ENCODE peak calls at places on chromosome 1, in eight cellular contexts. D is AG04449, J is tibial nerve, Q is thoracic aorta, T is fibroblast of lung, S is epithelial cell of esophagus, G is ovary, W is fibroblast of villous mesenchyme. E is an unnamed sample.
A peak's percentile ranks its signal among the peaks of the same experiment; 100 is the strongest.

GRCh38 chr1:241336335-241336734 is 20.7 kb downstream of the RGS7 start:
- DNase-seq in D (peak; percentile 3), G (no peak), W (peak; percentile 37), T (peak; percentile 3), Q (no peak), J (no peak), S (peak; percentile 3), E (peak; percentile 42)

GRCh38 chr1:10598088-10598712 is 123.5 kb downstream of the PEX14 start:
- DNase-seq in J (no peak), Q (no peak), D (no peak), S (peak; percentile 18), G (no peak), W (no peak), T (no peak), E (no peak)

GRCh38 chr1:153357853-153358690 is at the start of gene S100A9:
- DNase-seq in S (no peak), D (no peak), Q (no peak), G (no peak), T (no peak), J (no peak), W (no peak), E (no peak)

GRCh38 chr1:118963456-118964430 is 24.4 kb downstream of the TBX15 start:
- DNase-seq in S (peak; percentile 37), D (peak; percentile 91), W (peak; percentile 49), G (no peak), T (peak; percentile 30), Q (no peak), J (peak; percentile 71), E (peak; percentile 90)

GRCh38 chr1:211781260-211781659 is 49.3 kb downstream of the LPGAT1 start:
- DNase-seq in D (no peak), W (no peak), T (no peak), J (no peak), G (no peak), Q (no peak), S (no peak), E (no peak)

GRCh38 chr1:147749792-147750191 is 10.6 kb downstream of the GJA5 start:
- DNase-seq in G (no peak), T (no peak), Q (no peak), S (no peak), W (no peak), J (no peak), D (no peak), E (no peak)

GRCh38 chr1:153552335-153552734 is 3.3 kb upstream of the S100A3 start:
- DNase-seq in S (peak; percentile 39), J (no peak), W (no peak), D (no peak), T (no peak), Q (no peak), G (no peak), E (no peak)

GRCh38 chr1:66984491-66984890 is 59.7 kb downstream of the MIER1 start:
- DNase-seq in G (no peak), D (no peak), W (no peak), Q (no peak), J (no peak), S (no peak), T (no peak), E (no peak)

GRCh38 chr1:166603296-166603695 is 236.0 kb upstream of the POGK start:
- DNase-seq in T (no peak), S (peak; percentile 84), J (no peak), Q (no peak), W (no peak), G (no peak), D (no peak), E (no peak)

GRCh38 chr1:104182251-104182650 is 432.6 kb downstream of the AMY1C start:
- DNase-seq in G (no peak), S (no peak), W (no peak), J (no peak), D (no peak), Q (no peak), T (no peak), E (no peak)

GRCh38 chr1:231508497-231508896 is 20.0 kb upstream of the TSNAX start:
- DNase-seq in Q (no peak), S (no peak), J (no peak), W (peak; percentile 44), D (no peak), G (no peak), T (no peak), E (no peak)

GRCh38 chr1:43529206-43529731 is 1.4 kb upstream of the PTPRF start:
- DNase-seq in Q (peak; percentile 54), J (peak; percentile 91), S (peak; percentile 88), G (peak; percentile 80), T (peak; percentile 77), W (peak; percentile 88), D (peak; percentile 53), E (peak; percentile 85)

GRCh38 chr1:56080123-56080522 is 499.2 kb downstream of the PLPP3 start:
- DNase-seq in W (no peak), T (no peak), J (no peak), Q (no peak), S (peak; percentile 43), D (no peak), G (no peak), E (no peak)

GRCh38 chr1:81230983-81231728 is 569.6 kb upstream of the ADGRL2 start:
- DNase-seq in G (no peak), J (no peak), S (no peak), Q (no peak), D (no peak), W (no peak), T (no peak), E (no peak)

GRCh38 chr1:184972281-184973055 is 1.8 kb downstream of the NIBAN1 start:
- DNase-seq in G (no peak), Q (no peak), W (peak; percentile 45), J (no peak), S (peak; percentile 60), D (no peak), T (peak; percentile 64), E (peak; percentile 58)

GRCh38 chr1:1068077-1068373 is 6.1 kb downstream of the RNF223 start:
- DNase-seq in W (no peak), S (no peak), D (no peak), G (no peak), J (no peak), T (no peak), Q (no peak), E (no peak)

GRCh38 chr1:38730511-38731397 is 128.8 kb downstream of the RRAGC start:
- DNase-seq in W (peak; percentile 69), Q (no peak), J (no peak), D (no peak), T (peak; percentile 53), S (peak; percentile 97), G (no peak), E (no peak)

DNA sequence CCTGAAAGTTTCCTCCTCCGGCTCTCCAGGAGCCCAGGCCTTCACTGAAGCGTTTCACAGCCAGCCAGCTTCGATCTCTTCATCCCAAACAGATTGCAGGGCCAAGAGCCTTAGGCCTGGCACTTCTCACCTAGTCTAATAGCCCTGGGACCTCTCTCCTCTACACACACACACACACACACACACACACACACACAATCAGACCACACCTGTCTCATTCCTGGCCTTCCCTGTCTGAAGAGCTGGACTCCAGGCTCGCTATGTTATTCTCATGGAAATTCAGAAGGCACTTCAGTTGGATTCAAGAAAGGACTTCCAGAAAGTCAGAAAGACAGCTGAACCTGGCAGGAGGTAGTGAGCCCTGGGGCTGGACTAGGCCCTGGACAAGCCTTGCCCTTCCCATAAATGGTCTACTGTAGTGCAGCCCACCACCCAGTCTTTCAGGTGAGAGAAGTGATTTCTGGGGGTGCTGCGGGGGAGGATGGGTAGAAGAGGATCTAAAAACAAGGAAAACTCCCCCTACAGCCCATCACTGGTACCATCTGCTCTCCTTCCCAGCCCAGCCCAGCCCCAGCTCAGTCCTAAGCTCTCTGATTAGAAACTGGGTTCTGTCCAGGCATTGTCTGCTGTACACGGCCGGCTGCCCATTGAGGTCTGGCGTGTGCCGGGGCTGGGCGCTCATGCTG is 2.7 kb downstream of the KIF21B start:
- DNase-seq in J (no peak), S (peak; percentile 32), G (no peak), W (peak; percentile 28), T (no peak), D (no peak), Q (no peak), E (no peak)
- TF ChIP-seq CTCF in J (no peak), S (peak; percentile 22), G (no peak), W (peak; percentile 53), T (peak; percentile 41), D (peak; percentile 20), Q (no peak), E (peak; percentile 39)

GRCh38 chr1:51875291-51875772 is 3.2 kb downstream of the NRDC start:
- DNase-seq in J (no peak), Q (no peak), S (no peak), W (no peak), G (no peak), T (no peak), D (no peak), E (no peak)
- H3K4me3 ChIP-seq in J (no peak overlapping the region), Q (no peak overlapping the region), S (no peak overlapping the region), W (peak overlapping the region; percentile 22), G (no peak overlapping the region), T (no peak overlapping the region), D (no peak overlapping the region), E (no peak overlapping the region)

DNA sequence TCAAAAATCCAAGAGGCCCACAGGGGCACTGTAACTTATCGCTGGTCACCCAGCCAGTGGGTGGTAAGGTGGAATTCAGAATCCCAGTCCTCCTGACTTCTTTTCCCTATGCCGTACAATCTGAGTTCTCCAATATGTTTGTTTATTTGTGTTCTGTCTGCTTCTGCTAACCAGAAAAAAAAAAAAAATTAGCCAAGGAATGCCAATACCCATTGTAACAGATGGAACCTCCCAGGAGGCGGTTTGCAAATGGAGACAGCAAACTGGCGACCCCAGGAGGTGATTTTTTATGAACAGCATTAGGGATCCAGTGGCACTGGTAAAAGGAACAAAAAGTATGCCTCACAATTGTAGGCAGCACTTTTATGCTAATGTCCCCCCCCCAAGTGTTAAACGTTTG is 189.0 kb upstream of the FGGY start:
- DNase-seq in W (no peak), S (no peak), G (no peak), D (no peak), Q (no peak), T (no peak), J (no peak), E (no peak)
- TF ChIP-seq CTCF in W (no peak), S (no peak), G (no peak), D (no peak), Q (no peak), T (no peak), J (no peak), E (no peak)

DNA sequence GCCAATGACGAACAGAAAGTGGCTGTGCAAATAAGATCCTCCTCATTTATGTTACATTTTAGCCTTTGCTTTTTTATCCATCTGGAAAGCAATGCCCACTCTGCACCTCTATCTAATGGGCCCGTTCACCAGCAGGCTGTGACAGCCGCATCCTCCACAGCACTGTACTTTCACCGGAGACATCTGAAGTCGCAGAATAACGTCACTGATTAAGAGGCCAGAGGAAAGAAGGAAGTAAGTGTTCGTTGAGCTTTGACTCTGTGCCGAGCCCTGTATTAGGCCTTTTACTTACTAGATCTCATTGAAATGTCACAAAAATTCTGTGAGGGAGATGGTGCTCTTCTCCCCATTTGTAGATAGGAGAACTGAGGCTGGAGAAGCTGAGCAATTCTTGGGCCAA is 62.3 kb downstream of the KAZN start:
- DNase-seq in Q (no peak), T (no peak), J (no peak), D (no peak), S (no peak), W (no peak), G (no peak), E (no peak)
- H3K4me3 ChIP-seq in Q (no peak overlapping the region), T (no peak overlapping the region), J (no peak overlapping the region), D (no peak overlapping the region), S (no peak overlapping the region), W (no peak overlapping the region), G (no peak overlapping the region), E (no peak overlapping the region)

GRCh38 chr1:63148825-63149645 is 173.3 kb upstream of the FOXD3 start:
- DNase-seq in W (peak; percentile 51), T (peak; percentile 32), G (no peak), J (peak; percentile 44), D (no peak), S (peak; percentile 51), Q (no peak), E (peak; percentile 61)
- TF ChIP-seq CTCF in W (peak; percentile 81), T (peak; percentile 84), G (no peak), J (peak; percentile 42), D (peak; percentile 74), S (peak; percentile 59), Q (no peak), E (peak; percentile 77)

E was measured in astrocyte of the spinal cord.